ENCODE peak calls at places on chromosomes 16 and 17, in five cellular contexts. B is thoracic aorta, O is IMR-90, P is stomach, G is body of pancreas. T is an unnamed sample.

GRCh38 chr16:74261068-74261467 is 35.5 kb upstream of the PSMD7 start:
- DNase-seq in B (no peak), O (no peak), P (no peak), G (no peak), T (no peak)

GRCh38 chr16:88953003-88953690 is 23.9 kb downstream of the CBFA2T3 start:
- DNase-seq in B (no peak), O (no peak), P (no peak), G (no peak), T (no peak)

GRCh38 chr17:22514315-22514714 is 822.0 kb downstream of the KCNJ18 start:
- DNase-seq in B (no peak), O (no peak), P (no peak), G (no peak), T (no peak)

GRCh38 chr16:11297492-11298142 is 16.5 kb upstream of the PRM1 start:
- DNase-seq in B (peak), O (peak), P (peak), G (peak), T (peak)

GRCh38 chr16:55273959-55274358 is 50.0 kb upstream of the IRX6 start:
- DNase-seq in B (no peak), O (no peak), P (no peak), G (no peak), T (no peak)

GRCh38 chr17:77959216-77959925 is 868 bp downstream of the TNRC6C start:
- DNase-seq in B (no peak), O (peak), P (peak), G (peak), T (no peak)

GRCh38 chr16:75616541-75617010 is 6.5 kb downstream of the ADAT1 start:
- DNase-seq in B (no peak), O (no peak), P (no peak), G (no peak), T (no peak)

GRCh38 chr16:1535391-1536291 is 2.2 kb downstream of the TMEM204 start:
- DNase-seq in B (no peak), O (no peak), P (no peak), G (no peak), T (no peak)

GRCh38 chr16:2033057-2033911 is 6.6 kb downstream of the NHERF2 start:
- DNase-seq in B (peak), O (peak), P (peak), G (peak), T (no peak)

GRCh38 chr16:15856217-15856616 is 611 bp downstream of the MYH11 start:
- DNase-seq in B (no peak), O (no peak), P (no peak), G (no peak), T (no peak)

GRCh38 chr17:63925615-63926014 is 6.5 kb downstream of the CD79B start:
- DNase-seq in B (no peak), O (no peak), P (no peak), G (no peak), T (no peak)

GRCh38 chr17:9299695-9300094 is 275.9 kb downstream of the STX8 start:
- DNase-seq in B (no peak), O (no peak), P (no peak), G (no peak), T (no peak)

GRCh38 chr16:5010576-5011329 is 23.0 kb downstream of the NAGPA start:
- DNase-seq in B (no peak), O (no peak), P (no peak), G (no peak), T (no peak)

GRCh38 chr16:3164121-3164991 is 23.6 kb upstream of the OR1F1 start:
- DNase-seq in B (no peak), O (no peak), P (no peak), G (no peak), T (no peak)

GRCh38 chr16:50547944-50548658 is at the start of gene NKD1:
- DNase-seq in B (no peak), O (peak), P (peak), G (peak), T (peak)

GRCh38 chr17:17152385-17152784 is 53.7 kb downstream of the PLD6 start:
- DNase-seq in B (no peak), O (no peak), P (peak), G (no peak), T (no peak)

GRCh38 chr16:54140057-54140787 is 146.4 kb downstream of the IRX3 start:
- DNase-seq in B (no peak), O (peak), P (no peak), G (peak), T (no peak)

GRCh38 chr16:57102888-57103879 is 10.8 kb downstream of the CPNE2 start:
- DNase-seq in B (no peak), O (no peak), P (no peak), G (no peak), T (no peak)

GRCh38 chr17:1446201-1446600 is 9.8 kb downstream of the CRK start:
- DNase-seq in B (no peak), O (no peak), P (no peak), G (no peak), T (no peak)

GRCh38 chr17:76714822-76715461 is 4.2 kb upstream of the MXRA7 start:
- DNase-seq in B (no peak), O (peak), P (peak), G (peak), T (peak)

GRCh38 chr17:80668375-80669149 is 123.9 kb downstream of the RPTOR start:
- DNase-seq in B (no peak), O (no peak), P (no peak), G (no peak), T (no peak)

GRCh38 chr16:64983983-64984382 is 137.9 kb downstream of the CDH11 start:
- DNase-seq in B (no peak), O (peak), P (no peak), G (peak), T (peak)

GRCh38 chr17:51848451-51848850 is 310.1 kb downstream of the CA10 start:
- DNase-seq in B (no peak), O (no peak), P (no peak), G (no peak), T (no peak)

GRCh38 chr17:45734598-45734997 is 49.5 kb upstream of the CRHR1 start:
- DNase-seq in B (no peak), O (no peak), P (no peak), G (no peak), T (no peak)

GRCh38 chr17:38608648-38609047 is 2.9 kb upstream of the SRCIN1 start:
- DNase-seq in B (no peak), O (no peak), P (peak), G (peak), T (peak)

GRCh38 chr17:78828470-78829185 is 12.0 kb downstream of the USP36 start:
- DNase-seq in B (no peak), O (peak), P (no peak), G (no peak), T (no peak)

GRCh38 chr17:19958023-19958422 is 19.6 kb downstream of the AKAP10 start:
- DNase-seq in B (no peak), O (peak), P (no peak), G (no peak), T (no peak)

GRCh38 chr17:82893779-82894178 is 54.0 kb upstream of the ZNF750 start:
- DNase-seq in B (no peak), O (peak), P (no peak), G (no peak), T (no peak)

GRCh38 chr16:22653876-22654275 is 143.2 kb downstream of the NPIPB5 start:
- DNase-seq in B (no peak), O (no peak), P (no peak), G (no peak), T (no peak)

GRCh38 chr17:21363776-21364642 is 12.1 kb upstream of the KCNJ12 start:
- DNase-seq in B (no peak), O (no peak), P (no peak), G (no peak), T (no peak)

GRCh38 chr17:38452719-38453118 is 24.5 kb downstream of the ARHGAP23 start:
- DNase-seq in B (no peak), O (no peak), P (no peak), G (no peak), T (no peak)

GRCh38 chr16:85796152-85796551 is 3.2 kb downstream of the EMC8 start:
- DNase-seq in B (no peak), O (no peak), P (no peak), G (no peak), T (no peak)

GRCh38 chr17:8016632-8017424 is 14.4 kb downstream of the GUCY2D start:
- DNase-seq in B (no peak), O (no peak), P (peak), G (peak), T (peak)

GRCh38 chr16:26526633-26527032 is 540.1 kb upstream of the C16orf82 start:
- DNase-seq in B (no peak), O (no peak), P (no peak), G (no peak), T (no peak)

GRCh38 chr17:3916013-3916696 is at the start of gene P2RX1:
- DNase-seq in B (no peak), O (no peak), P (peak), G (peak), T (peak)
- H3K27ac ChIP-seq in B (peak), O (no peak), P (peak), G (no peak), T (peak)

GRCh38 chr16:9457215-9457614 is 365.8 kb downstream of the HAPSTR1 start:
- DNase-seq in B (no peak), O (no peak), P (no peak), G (no peak), T (no peak)
- TF ChIP-seq CTCF in B (no peak), O (no peak), P (no peak), G (no peak), T (no peak)

DNA sequence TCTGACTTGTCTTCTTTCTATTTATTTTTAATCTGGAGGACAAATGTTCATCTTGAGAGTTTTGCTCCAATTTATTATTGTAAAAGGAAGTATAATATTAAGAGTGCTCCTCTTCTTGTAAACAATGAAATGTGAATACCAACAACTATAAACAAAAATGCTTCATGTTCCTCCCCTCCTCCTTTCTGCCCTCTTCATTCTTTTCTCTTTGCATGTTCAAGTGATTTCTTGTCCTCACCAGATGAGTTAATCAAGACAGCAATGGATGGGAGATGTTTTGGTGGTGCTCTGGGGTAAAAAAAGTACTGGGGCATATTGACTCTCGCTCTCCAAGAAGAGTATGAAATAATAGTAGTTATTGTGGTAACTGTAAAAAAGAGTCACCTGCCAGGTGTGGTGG is 24.3 kb downstream of the ITGB3 start:
- DNase-seq in B (no peak), O (peak), P (no peak), G (no peak), T (no peak)
- H3K27ac ChIP-seq in B (peak), O (peak), P (peak), G (no peak), T (peak)

DNA sequence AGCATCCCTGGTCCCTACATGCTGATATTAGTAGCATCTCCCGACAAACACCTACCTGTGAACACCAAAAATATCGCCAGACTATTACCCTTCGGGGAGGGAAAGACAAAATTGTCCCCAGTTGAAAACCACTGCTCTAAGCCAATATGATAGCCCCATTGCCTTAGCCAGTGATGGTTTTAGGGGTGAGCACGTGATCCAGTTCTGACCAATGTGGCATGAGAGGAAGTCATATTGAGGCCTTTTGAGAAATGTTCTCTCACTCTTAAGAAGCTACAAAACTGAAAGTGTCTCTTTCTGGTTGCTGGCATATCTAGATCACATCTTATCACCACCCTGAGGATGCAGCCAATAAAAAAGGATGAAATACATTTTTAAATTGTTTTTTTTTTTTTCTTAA is 136.3 kb downstream of the GRIN2A start:
- DNase-seq in B (no peak), O (no peak), P (no peak), G (no peak), T (no peak)
- TF ChIP-seq CTCF in B (no peak), O (no peak), P (no peak), G (no peak), T (no peak)

GRCh38 chr17:57517216-57517518 is 227.9 kb downstream of the CCDC182 start:
- DNase-seq in B (no peak), O (no peak), P (no peak), G (no peak), T (no peak)

GRCh38 chr17:57517519-57518342 is 227.4 kb downstream of the CCDC182 start:
- DNase-seq in B (no peak), O (no peak), P (no peak), G (no peak), T (no peak)

GRCh38 chr17:57514614-57515013 is 230.5 kb downstream of the CCDC182 start:
- DNase-seq in B (no peak), O (no peak), P (no peak), G (no peak), T (no peak)

GRCh38 chr17:57515662-57516211 is 229.4 kb downstream of the CCDC182 start:
- DNase-seq in B (no peak), O (no peak), P (no peak), G (no peak), T (no peak)

GRCh38 chr17:57516290-57517215 is 228.5 kb downstream of the CCDC182 start:
- DNase-seq in B (no peak), O (peak), P (no peak), G (no peak), T (no peak)
- H3K27ac ChIP-seq in B (no peak), O (peak), P (no peak), G (no peak), T (no peak)